ENCODE peak calls at places on chromosomes 3 and 15, in six cellular contexts. One of them, this sample, is unnamed.

GRCh38 chr3:184590795-184591194 is 29.2 kb downstream of the EPHB3 start:
- DNase-seq in spleen: no peak
- DNase-seq in transverse colon: no peak
- DNase-seq in upper lobe of left lung: no peak
- DNase-seq in breast epithelium: no peak
- DNase-seq in HCT116: no peak
- DNase-seq in this sample: no peak

GRCh38 chr15:45849136-45849535 is 214.3 kb downstream of the SQOR start:
- DNase-seq in breast epithelium: no peak
- DNase-seq in transverse colon: no peak
- DNase-seq in upper lobe of left lung: no peak
- DNase-seq in HCT116: no peak
- DNase-seq in spleen: no peak
- DNase-seq in this sample: no peak

GRCh38 chr3:99901200-99901926 is 83.7 kb downstream of the CMSS1 start:
- DNase-seq in HCT116: peak
- DNase-seq in upper lobe of left lung: no peak
- DNase-seq in breast epithelium: no peak
- DNase-seq in spleen: no peak
- DNase-seq in transverse colon: no peak
- DNase-seq in this sample: no peak

GRCh38 chr15:38455096-38455495 is 1.2 kb downstream of the FAM98B start:
- DNase-seq in breast epithelium: no peak
- DNase-seq in transverse colon: no peak
- DNase-seq in HCT116: no peak
- DNase-seq in spleen: no peak
- DNase-seq in upper lobe of left lung: no peak
- DNase-seq in this sample: no peak

GRCh38 chr3:194928183-194928736 is 242.6 kb downstream of the FAM43A start:
- DNase-seq in breast epithelium: no peak
- DNase-seq in upper lobe of left lung: no peak
- DNase-seq in spleen: no peak
- DNase-seq in HCT116: no peak
- DNase-seq in transverse colon: no peak
- DNase-seq in this sample: no peak

GRCh38 chr15:69893863-69894262 is 203.9 kb downstream of the TLE3 start:
- DNase-seq in transverse colon: no peak
- DNase-seq in upper lobe of left lung: no peak
- DNase-seq in HCT116: no peak
- DNase-seq in spleen: no peak
- DNase-seq in breast epithelium: no peak
- DNase-seq in this sample: peak

GRCh38 chr3:60588806-60589205 is 662.4 kb downstream of the FHIT start:
- DNase-seq in spleen: no peak
- DNase-seq in upper lobe of left lung: no peak
- DNase-seq in HCT116: peak
- DNase-seq in breast epithelium: no peak
- DNase-seq in transverse colon: no peak
- DNase-seq in this sample: no peak

GRCh38 chr3:125214738-125215137 is 2.2 kb upstream of the SLC12A8 start:
- DNase-seq in HCT116: no peak
- DNase-seq in spleen: no peak
- DNase-seq in transverse colon: no peak
- DNase-seq in breast epithelium: no peak
- DNase-seq in upper lobe of left lung: no peak
- DNase-seq in this sample: no peak

GRCh38 chr3:155548194-155548593 is 196.7 kb downstream of the PLCH1 start:
- DNase-seq in breast epithelium: no peak
- DNase-seq in spleen: no peak
- DNase-seq in HCT116: no peak
- DNase-seq in upper lobe of left lung: no peak
- DNase-seq in transverse colon: no peak
- DNase-seq in this sample: no peak

GRCh38 chr3:117443014-117443413 is 733.4 kb downstream of the TUSC7 start:
- DNase-seq in upper lobe of left lung: no peak
- DNase-seq in breast epithelium: no peak
- DNase-seq in HCT116: no peak
- DNase-seq in spleen: no peak
- DNase-seq in transverse colon: no peak
- DNase-seq in this sample: no peak

GRCh38 chr3:188947983-188948657 is 223.7 kb upstream of the TPRG1 start:
- DNase-seq in transverse colon: peak
- DNase-seq in HCT116: peak
- DNase-seq in spleen: no peak
- DNase-seq in breast epithelium: peak
- DNase-seq in upper lobe of left lung: peak
- DNase-seq in this sample: peak

GRCh38 chr3:12758025-12758830 is 831 bp downstream of the TMEM40 start:
- DNase-seq in HCT116: no peak
- DNase-seq in spleen: no peak
- DNase-seq in transverse colon: no peak
- DNase-seq in upper lobe of left lung: peak
- DNase-seq in breast epithelium: no peak
- DNase-seq in this sample: peak

GRCh38 chr3:129233538-129233937 is 15.9 kb upstream of the COPG1 start:
- DNase-seq in spleen: peak
- DNase-seq in upper lobe of left lung: peak
- DNase-seq in breast epithelium: no peak
- DNase-seq in HCT116: no peak
- DNase-seq in transverse colon: peak
- DNase-seq in this sample: no peak

GRCh38 chr15:70613259-70613658 is 150.1 kb downstream of the UACA start:
- DNase-seq in HCT116: no peak
- DNase-seq in transverse colon: no peak
- DNase-seq in breast epithelium: no peak
- DNase-seq in upper lobe of left lung: no peak
- DNase-seq in spleen: no peak
- DNase-seq in this sample: no peak

GRCh38 chr3:167450195-167450594 is 23.6 kb downstream of the SERPINI2 start:
- DNase-seq in HCT116: no peak
- DNase-seq in transverse colon: no peak
- DNase-seq in breast epithelium: no peak
- DNase-seq in spleen: no peak
- DNase-seq in upper lobe of left lung: no peak
- DNase-seq in this sample: no peak

GRCh38 chr3:15936347-15936746 is 138.6 kb upstream of the ANKRD28 start:
- DNase-seq in spleen: no peak
- DNase-seq in transverse colon: no peak
- DNase-seq in upper lobe of left lung: no peak
- DNase-seq in HCT116: no peak
- DNase-seq in breast epithelium: no peak
- DNase-seq in this sample: no peak

GRCh38 chr3:141050913-141051632 is at the start of gene SPSB4:
- DNase-seq in upper lobe of left lung: peak
- DNase-seq in transverse colon: peak
- DNase-seq in spleen: peak
- DNase-seq in breast epithelium: no peak
- DNase-seq in HCT116: peak
- DNase-seq in this sample: no peak

GRCh38 chr3:136332776-136333175 is 82.6 kb downstream of the PCCB start:
- DNase-seq in HCT116: no peak
- DNase-seq in upper lobe of left lung: no peak
- DNase-seq in spleen: no peak
- DNase-seq in transverse colon: no peak
- DNase-seq in breast epithelium: no peak
- DNase-seq in this sample: no peak

GRCh38 chr15:97947465-97948262 is 12.8 kb upstream of the ARRDC4 start:
- DNase-seq in spleen: no peak
- DNase-seq in transverse colon: peak
- DNase-seq in upper lobe of left lung: no peak
- DNase-seq in breast epithelium: no peak
- DNase-seq in HCT116: no peak
- DNase-seq in this sample: no peak

GRCh38 chr3:131402391-131403039 is 20.9 kb downstream of the NUDT16 start:
- DNase-seq in upper lobe of left lung: no peak
- DNase-seq in HCT116: no peak
- DNase-seq in spleen: no peak
- DNase-seq in transverse colon: no peak
- DNase-seq in breast epithelium: no peak
- DNase-seq in this sample: no peak

GRCh38 chr3:160981217-160981938 is 123.8 kb downstream of the B3GALNT1 start:
- DNase-seq in breast epithelium: no peak
- DNase-seq in spleen: no peak
- DNase-seq in upper lobe of left lung: peak
- DNase-seq in transverse colon: no peak
- DNase-seq in HCT116: no peak
- DNase-seq in this sample: no peak

GRCh38 chr15:71666723-71667122 is 143.6 kb upstream of the NR2E3 start:
- DNase-seq in spleen: no peak
- DNase-seq in upper lobe of left lung: no peak
- DNase-seq in transverse colon: no peak
- DNase-seq in HCT116: no peak
- DNase-seq in breast epithelium: no peak
- DNase-seq in this sample: no peak

GRCh38 chr3:5226783-5227182 is 39.3 kb downstream of the EDEM1 start:
- DNase-seq in upper lobe of left lung: no peak
- DNase-seq in spleen: no peak
- DNase-seq in HCT116: peak
- DNase-seq in transverse colon: no peak
- DNase-seq in breast epithelium: no peak
- DNase-seq in this sample: no peak

GRCh38 chr3:47813551-47814177 is 10.7 kb downstream of the DHX30 start:
- DNase-seq in upper lobe of left lung: no peak
- DNase-seq in transverse colon: no peak
- DNase-seq in spleen: no peak
- DNase-seq in breast epithelium: no peak
- DNase-seq in HCT116: no peak
- DNase-seq in this sample: no peak

GRCh38 chr3:189165092-189165491 is 6.7 kb upstream of the TPRG1 start:
- DNase-seq in breast epithelium: no peak
- DNase-seq in transverse colon: peak
- DNase-seq in upper lobe of left lung: no peak
- DNase-seq in spleen: no peak
- DNase-seq in HCT116: no peak
- DNase-seq in this sample: no peak

GRCh38 chr15:32042269-32042996 is 12.1 kb downstream of the CHRNA7 start:
- DNase-seq in transverse colon: no peak
- DNase-seq in spleen: no peak
- DNase-seq in HCT116: peak
- DNase-seq in upper lobe of left lung: no peak
- DNase-seq in breast epithelium: no peak
- DNase-seq in this sample: no peak
- TF ChIP-seq CTCF in transverse colon: peak
- TF ChIP-seq CTCF in spleen: no peak
- TF ChIP-seq CTCF in HCT116: peak
- TF ChIP-seq CTCF in upper lobe of left lung: no peak
- TF ChIP-seq CTCF in breast epithelium: peak
- TF ChIP-seq CTCF in this sample: no peak

DNA sequence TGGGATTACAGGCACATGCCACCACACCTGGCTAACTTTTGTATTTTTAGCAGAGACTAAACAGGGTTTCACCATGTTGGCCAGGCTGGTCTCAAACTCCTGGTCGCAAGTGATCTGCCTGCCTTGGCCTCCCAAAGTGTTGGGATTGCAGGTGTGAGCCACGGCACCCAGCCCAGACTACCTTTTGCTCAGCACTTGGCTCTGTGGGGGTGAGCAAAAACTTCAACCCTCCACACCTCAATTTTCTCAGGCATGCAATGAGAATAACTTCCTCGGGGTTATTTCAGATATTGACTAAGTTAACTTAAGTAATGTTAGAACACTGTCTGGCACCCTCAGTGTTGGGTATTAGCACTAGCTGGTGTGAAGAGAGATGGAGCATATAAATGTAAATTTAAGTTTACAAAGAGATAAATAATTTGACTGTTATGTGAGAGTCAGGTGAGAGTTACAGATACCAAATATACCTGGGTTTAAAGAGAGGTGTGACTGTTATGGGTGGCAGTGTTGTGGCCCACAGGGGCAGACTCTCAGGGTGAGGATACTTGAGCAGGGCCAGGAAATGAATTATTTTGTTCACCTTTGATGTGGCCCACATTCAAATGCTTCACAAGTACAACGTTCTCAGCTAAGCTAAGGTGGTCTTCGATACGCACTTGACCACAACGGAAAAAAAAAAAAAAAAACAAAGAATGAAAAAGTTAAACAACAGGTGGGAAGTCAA is 29.0 kb downstream of the CPOX start:
- DNase-seq in upper lobe of left lung: no peak
- DNase-seq in breast epithelium: no peak
- DNase-seq in spleen: no peak
- DNase-seq in HCT116: no peak
- DNase-seq in transverse colon: no peak
- DNase-seq in this sample: no peak
- TF ChIP-seq POLR2AphosphoS5 in upper lobe of left lung: no peak
- TF ChIP-seq POLR2AphosphoS5 in breast epithelium: no peak
- TF ChIP-seq POLR2AphosphoS5 in spleen: no peak
- TF ChIP-seq POLR2AphosphoS5 in HCT116: no peak
- TF ChIP-seq POLR2AphosphoS5 in transverse colon: no peak
- TF ChIP-seq POLR2AphosphoS5 in this sample: no peak

GRCh38 chr3:147371141-147371540 is 35.2 kb downstream of the ZIC4 start:
- DNase-seq in breast epithelium: no peak
- DNase-seq in upper lobe of left lung: no peak
- DNase-seq in transverse colon: no peak
- DNase-seq in spleen: no peak
- DNase-seq in HCT116: no peak
- DNase-seq in this sample: no peak

GRCh38 chr3:147369231-147369630 is 37.1 kb downstream of the ZIC4 start:
- DNase-seq in transverse colon: no peak
- DNase-seq in HCT116: no peak
- DNase-seq in spleen: no peak
- DNase-seq in upper lobe of left lung: no peak
- DNase-seq in breast epithelium: no peak
- DNase-seq in this sample: no peak

GRCh38 chr3:147371771-147372340 is 34.5 kb downstream of the ZIC4 start:
- DNase-seq in spleen: no peak
- DNase-seq in breast epithelium: no peak
- DNase-seq in upper lobe of left lung: no peak
- DNase-seq in HCT116: no peak
- DNase-seq in transverse colon: no peak
- DNase-seq in this sample: no peak

GRCh38 chr3:147369671-147370123 is 36.6 kb downstream of the ZIC4 start:
- DNase-seq in upper lobe of left lung: no peak
- DNase-seq in breast epithelium: no peak
- DNase-seq in spleen: no peak
- DNase-seq in transverse colon: no peak
- DNase-seq in HCT116: no peak
- DNase-seq in this sample: no peak

DNA sequence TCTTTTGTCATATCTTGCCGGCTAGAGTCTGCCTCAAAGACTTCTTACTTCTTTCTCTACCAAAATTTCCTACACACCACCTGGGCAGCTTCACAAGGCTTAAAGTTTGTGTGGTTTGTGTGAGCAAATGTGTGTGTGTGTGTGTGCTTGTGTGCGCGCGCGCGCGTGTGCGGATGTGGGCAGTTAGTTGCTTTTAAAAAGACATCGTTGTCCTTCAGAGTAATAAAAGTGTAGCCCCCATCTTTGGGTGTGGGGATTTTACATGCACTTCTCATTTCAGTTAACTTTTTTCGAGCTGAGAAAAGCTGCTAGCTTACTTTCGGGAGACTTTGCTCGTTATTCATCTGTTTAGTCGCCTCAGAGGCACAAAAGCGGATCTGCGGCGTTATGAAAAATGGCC is 36.0 kb downstream of the ZIC4 start:
- DNase-seq in HCT116: no peak
- DNase-seq in transverse colon: no peak
- DNase-seq in upper lobe of left lung: no peak
- DNase-seq in breast epithelium: no peak
- DNase-seq in spleen: no peak
- DNase-seq in this sample: no peak
- TF ChIP-seq POLR2A in HCT116: no peak
- TF ChIP-seq POLR2A in transverse colon: no peak
- TF ChIP-seq POLR2A in upper lobe of left lung: no peak
- TF ChIP-seq POLR2A in breast epithelium: no peak
- TF ChIP-seq POLR2A in spleen: no peak
- TF ChIP-seq POLR2A in this sample: no peak

GRCh38 chr3:30747771-30748281 is 141.4 kb downstream of the TGFBR2 start:
- DNase-seq in breast epithelium: no peak
- DNase-seq in upper lobe of left lung: no peak
- DNase-seq in spleen: no peak
- DNase-seq in transverse colon: no peak
- DNase-seq in HCT116: peak
- DNase-seq in this sample: no peak
- TF ChIP-seq CTCF in breast epithelium: no peak
- TF ChIP-seq CTCF in upper lobe of left lung: peak
- TF ChIP-seq CTCF in spleen: peak
- TF ChIP-seq CTCF in transverse colon: peak
- TF ChIP-seq CTCF in HCT116: peak
- TF ChIP-seq CTCF in this sample: no peak